ENCODE peak calls at places on chromosomes 6 and 20, in five cellular contexts. N, H, V, R and A are unnamed samples.

GRCh38 chr6:157893238-157893637 is 70.2 kb downstream of the SNX9 start:
- DNase-seq in N (no peak), H (no peak), V (no peak), R (no peak), A (no peak)

GRCh38 chr20:3727333-3728035 is 5.0 kb upstream of the HSPA12B start:
- DNase-seq in N (peak), H (no peak), V (no peak), R (no peak), A (peak)

GRCh38 chr20:33444797-33445560 is 1.4 kb upstream of the SNTA1 start:
- DNase-seq in N (peak), H (no peak), V (no peak), R (peak), A (no peak)

GRCh38 chr6:29758761-29759160 is 35.5 kb downstream of the HLA-F start:
- DNase-seq in N (no peak), H (no peak), V (no peak), R (no peak), A (no peak)

GRCh38 chr20:38829296-38829875 is 23.9 kb downstream of the PPP1R16B start:
- DNase-seq in N (no peak), H (no peak), V (no peak), R (no peak), A (no peak)

GRCh38 chr6:169997930-169998218 is 246.5 kb downstream of the ERMARD start:
- DNase-seq in N (no peak), H (no peak), V (no peak), R (no peak), A (no peak)

GRCh38 chr20:62131560-62132320 is 9.5 kb downstream of the LSM14B start:
- DNase-seq in N (no peak), H (no peak), V (no peak), R (no peak), A (no peak)

GRCh38 chr6:34358389-34358906 is 34.0 kb downstream of the NUDT3 start:
- DNase-seq in N (peak), H (no peak), V (no peak), R (no peak), A (peak)

GRCh38 chr6:125041740-125042459 is 79.7 kb downstream of the RNF217 start:
- DNase-seq in N (peak), H (peak), V (no peak), R (no peak), A (peak)

GRCh38 chr20:38167851-38168760 is 3.0 kb upstream of the TGM2 start:
- DNase-seq in N (peak), H (no peak), V (peak), R (no peak), A (peak)

GRCh38 chr20:19047040-19047950 is 165.1 kb upstream of the SLC24A3 start:
- DNase-seq in N (peak), H (no peak), V (no peak), R (no peak), A (peak)

GRCh38 chr6:122098091-122098769 is 301.2 kb upstream of the HSF2 start:
- DNase-seq in N (no peak), H (no peak), V (no peak), R (no peak), A (no peak)

GRCh38 chr6:4008324-4009047 is 70.5 kb downstream of the FAM217A start:
- DNase-seq in N (peak), H (peak), V (no peak), R (peak), A (peak)

GRCh38 chr6:90284745-90285481 is 11.7 kb downstream of the BACH2 start:
- DNase-seq in N (peak), H (peak), V (no peak), R (peak), A (peak)

GRCh38 chr20:61615806-61616205 is 363.7 kb downstream of the CDH4 start:
- DNase-seq in N (no peak), H (no peak), V (no peak), R (no peak), A (no peak)

GRCh38 chr20:18802012-18802634 is 11.5 kb upstream of the SCP2D1 start:
- DNase-seq in N (no peak), H (no peak), V (no peak), R (no peak), A (no peak)

GRCh38 chr20:35739294-35740163 is 2.5 kb downstream of the RBM39 start:
- DNase-seq in N (peak), H (no peak), V (peak), R (peak), A (peak)

GRCh38 chr6:40295251-40295949 is 291.8 kb downstream of the LRFN2 start:
- DNase-seq in N (no peak), H (no peak), V (no peak), R (no peak), A (peak)

DNA sequence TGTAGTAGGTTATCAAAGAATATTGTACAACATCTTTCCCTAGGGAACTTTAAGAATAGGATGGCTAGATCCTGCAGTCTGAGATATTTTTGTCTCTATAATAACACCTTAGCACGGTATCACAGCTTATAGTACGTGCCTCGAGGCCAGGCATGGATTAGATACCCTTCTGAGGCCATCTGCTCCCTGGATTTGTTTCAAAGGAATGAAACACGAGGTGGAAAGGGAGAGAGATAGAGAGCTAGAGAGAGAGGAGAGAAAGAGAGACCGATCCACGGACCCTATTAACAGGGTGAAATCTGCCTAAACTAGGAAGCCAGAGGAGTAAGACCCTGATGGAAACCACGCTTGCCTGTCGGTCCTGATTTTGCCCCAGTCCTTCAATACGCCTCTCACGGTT is 92.5 kb downstream of the CD83 start:
- DNase-seq in N (no peak), H (no peak), V (no peak), R (no peak), A (no peak)
- H3K9ac ChIP-seq in N (peak), H (peak), V (no peak), R (no peak), A (peak)

DNA sequence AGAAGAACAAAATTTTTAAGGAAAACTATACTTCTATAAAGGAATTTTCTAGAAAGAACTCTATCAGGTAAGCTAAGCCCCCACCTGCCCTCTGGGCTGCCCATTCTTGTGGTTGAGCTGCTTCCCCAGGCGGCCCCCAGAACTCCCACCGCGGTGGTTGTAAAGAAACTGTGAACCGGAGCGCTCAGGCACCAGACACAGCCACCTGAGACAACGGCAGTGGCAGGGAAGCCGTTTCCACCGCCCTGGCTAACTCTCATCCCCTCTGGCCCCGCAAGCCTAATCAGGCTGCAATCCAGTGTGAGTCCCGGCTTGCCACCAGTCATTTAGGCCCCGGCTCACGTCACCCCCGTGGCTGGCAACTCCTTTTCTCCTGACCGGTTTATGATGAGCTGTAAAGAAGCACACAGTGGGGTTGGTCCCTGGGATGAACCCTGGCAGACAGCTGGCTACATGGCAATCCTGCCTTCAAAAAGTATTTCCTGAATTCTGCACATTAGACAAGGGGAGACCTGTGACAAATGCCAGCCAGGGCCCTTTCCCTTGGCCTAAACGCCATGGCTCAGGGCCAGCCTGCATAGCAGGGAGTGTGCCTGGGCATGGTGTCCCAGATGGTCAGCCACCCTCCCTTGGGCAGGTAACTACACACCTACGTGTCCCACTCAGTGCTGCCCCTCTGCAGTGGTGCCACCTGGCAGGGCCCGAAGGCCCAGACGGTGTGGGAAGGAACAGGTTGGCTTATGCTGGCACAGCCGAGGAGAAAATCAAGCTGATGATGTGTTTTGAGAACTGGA is 63.8 kb upstream of the GPR31 start:
- DNase-seq in N (no peak), H (no peak), V (no peak), R (no peak), A (no peak)
- TF ChIP-seq EZH2phosphoT487 in N (no peak), H (no peak), V (no peak), R (no peak), A (no peak)

DNA sequence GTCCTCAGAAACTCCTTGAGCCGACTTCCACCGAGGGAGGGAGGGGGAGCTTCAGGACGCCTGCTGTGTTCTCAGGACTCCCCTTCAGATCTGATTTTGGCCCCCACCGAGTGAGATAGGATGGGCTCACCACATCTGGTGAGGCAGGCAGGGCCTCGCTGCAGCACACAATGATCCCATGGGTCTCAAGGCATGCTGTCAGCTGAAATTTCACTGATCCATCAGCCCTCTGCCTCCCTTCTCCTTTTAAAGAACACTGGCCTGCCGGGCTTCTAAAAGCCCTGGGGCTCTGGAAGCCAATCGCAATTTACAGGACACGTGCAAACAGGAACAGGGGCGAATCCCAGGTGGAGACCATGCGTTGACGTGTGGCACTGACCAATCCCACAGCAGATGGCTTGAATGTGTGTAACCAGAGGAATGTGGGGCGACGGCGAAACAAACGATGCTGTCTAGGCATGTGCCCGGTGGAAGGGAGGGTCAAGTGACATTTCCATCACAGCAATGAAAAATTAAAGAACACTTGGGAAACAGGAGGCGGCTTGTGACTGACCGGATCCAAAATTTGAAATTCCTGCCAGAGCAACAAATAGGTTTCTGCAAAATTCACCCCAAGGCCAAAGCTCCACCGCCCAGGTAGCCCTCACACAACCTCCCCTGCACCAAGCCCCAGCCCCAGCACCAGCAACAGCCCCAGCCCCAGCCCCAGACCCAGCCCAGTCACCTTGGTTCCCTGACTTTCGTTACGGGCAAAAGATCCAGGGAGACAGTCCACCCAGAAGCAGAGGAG is 167.1 kb upstream of the ZNF337 start:
- DNase-seq in N (peak), H (no peak), V (peak), R (no peak), A (peak)
- H3K9ac ChIP-seq in N (peak), H (peak), V (no peak), R (no peak), A (peak)

DNA sequence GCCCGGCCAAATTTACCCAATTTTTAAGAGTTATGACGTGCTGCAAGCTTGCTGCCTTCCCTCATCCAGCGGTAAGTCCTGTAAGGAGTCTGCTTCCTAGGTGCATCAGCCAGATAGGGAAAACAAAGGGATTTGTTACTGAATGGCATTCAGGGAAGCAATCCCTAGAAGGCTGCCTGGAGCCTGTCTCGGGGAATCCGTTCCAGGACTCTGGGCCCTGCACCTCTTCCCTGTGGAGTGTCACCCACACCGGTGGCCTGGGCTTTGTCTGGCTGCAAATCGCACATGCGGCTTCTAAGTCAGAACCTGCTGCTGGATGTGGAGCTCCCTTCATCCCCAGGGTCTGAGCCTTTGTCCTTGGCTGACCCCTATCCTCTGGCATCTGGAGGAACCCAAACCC is 7.0 kb downstream of the MYT1 start:
- DNase-seq in N (no peak), H (no peak), V (no peak), R (no peak), A (no peak)
- TF ChIP-seq EZH2phosphoT487 in N (no peak), H (no peak), V (no peak), R (no peak), A (no peak)

DNA sequence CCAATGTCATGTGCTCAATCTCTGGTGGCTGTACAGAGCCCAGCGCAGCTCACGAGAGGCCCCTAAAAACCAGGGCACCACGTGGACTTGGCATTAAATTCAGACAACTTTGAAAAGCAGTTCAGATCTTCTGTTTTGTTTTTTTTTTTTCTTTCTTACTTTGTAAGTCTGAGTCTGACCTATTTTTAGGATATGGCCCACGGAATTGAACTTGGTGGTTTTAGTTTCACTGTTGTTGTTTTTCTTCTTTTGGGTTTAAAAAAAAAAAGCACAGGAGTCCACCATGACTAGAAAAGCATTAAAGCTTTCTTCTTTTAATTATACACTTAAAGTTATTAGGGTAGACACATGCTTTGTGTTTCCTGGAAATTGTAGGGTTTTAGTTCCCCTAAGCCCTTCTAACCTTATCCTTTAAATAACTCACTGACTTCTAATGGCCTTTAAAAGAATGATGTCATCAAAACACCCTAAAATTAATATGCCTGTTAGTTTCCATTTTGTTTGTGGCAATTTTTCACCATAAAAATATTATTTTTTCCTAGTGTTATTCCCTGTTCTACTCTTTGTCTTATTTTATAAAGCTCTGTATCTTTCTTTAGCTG is 48.5 kb upstream of the CCN2 start:
- DNase-seq in N (no peak), H (no peak), V (no peak), R (peak), A (no peak)
- H3K9ac ChIP-seq in N (no peak), H (no peak), V (no peak), R (peak), A (no peak)

DNA sequence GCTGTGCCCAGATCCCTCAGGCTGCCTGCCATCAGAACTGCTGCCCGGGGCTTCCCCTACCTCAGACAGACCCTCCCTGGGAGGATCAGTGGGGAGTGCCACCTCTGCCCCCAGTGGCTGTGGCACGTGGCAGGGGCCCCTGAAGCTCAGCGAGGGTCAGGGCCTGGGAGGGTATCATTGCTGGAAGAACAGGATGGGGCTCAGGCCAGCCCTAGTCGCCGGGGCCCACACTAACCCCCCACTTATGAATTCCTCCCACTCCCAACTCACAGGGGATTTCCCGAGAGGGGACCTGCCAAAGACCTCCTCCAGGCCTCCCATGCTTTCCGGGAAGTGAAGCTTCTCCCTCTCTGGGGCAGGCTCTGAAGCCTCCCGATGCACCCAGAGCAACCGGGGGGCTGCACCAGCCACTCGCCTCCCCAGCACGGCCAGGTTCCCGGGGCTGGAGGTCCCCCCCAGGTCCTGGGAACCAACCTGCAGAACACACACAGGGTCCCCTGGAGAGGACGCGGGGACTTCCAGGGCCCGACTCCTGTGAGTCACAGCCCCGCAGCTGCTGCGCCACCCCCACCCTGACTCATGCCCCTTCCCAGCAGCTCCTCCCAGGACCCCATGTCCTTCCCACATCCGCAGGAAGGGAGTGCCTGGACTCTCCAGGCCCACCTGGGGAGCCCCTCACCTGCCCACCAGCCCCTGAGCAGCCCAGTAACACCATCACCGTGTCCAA is 2.5 kb downstream of the TNFRSF6B start:
- DNase-seq in N (peak), H (peak), V (no peak), R (no peak), A (peak)
- TF ChIP-seq EZH2phosphoT487 in N (no peak), H (no peak), V (no peak), R (no peak), A (no peak)

GRCh38 chr6:37802810-37803209 is 16.7 kb upstream of the ZFAND3 start:
- DNase-seq in N (no peak), H (no peak), V (no peak), R (no peak), A (no peak)
- H3K9ac ChIP-seq in N (no peak), H (no peak), V (no peak), R (no peak), A (no peak)

GRCh38 chr6:37389857-37390256 is 36.1 kb downstream of the RNF8 start:
- DNase-seq in N (no peak), H (no peak), V (no peak), R (no peak), A (no peak)

GRCh38 chr6:37391100-37391499 is 37.3 kb downstream of the RNF8 start:
- DNase-seq in N (no peak), H (no peak), V (no peak), R (no peak), A (no peak)

GRCh38 chr6:37393530-37393929 is 39.5 kb upstream of the CMTR1 start:
- DNase-seq in N (no peak), H (no peak), V (no peak), R (no peak), A (no peak)

GRCh38 chr6:37382954-37383353 is 29.2 kb downstream of the RNF8 start:
- DNase-seq in N (no peak), H (no peak), V (no peak), R (no peak), A (no peak)

DNA sequence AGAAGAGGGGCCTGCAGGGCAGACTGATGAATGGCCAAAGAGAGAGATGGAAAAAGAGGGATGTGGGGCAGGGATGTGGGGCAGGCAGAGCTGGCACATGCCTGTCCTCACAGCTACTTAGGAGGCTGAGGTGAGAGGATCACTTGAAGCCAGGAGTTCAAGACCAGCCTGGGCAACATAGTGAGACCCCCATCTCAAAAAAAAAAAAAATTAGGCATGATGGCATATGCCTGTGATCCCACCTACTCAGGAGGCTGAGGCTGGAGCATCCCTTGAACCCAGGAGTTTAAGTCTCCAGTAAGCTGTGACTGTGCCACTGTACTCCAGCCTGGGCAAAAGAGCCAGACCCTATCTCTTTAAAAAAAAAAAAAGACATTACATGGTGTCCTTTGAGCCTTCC is 34.8 kb downstream of the RNF8 start:
- DNase-seq in N (no peak), H (no peak), V (no peak), R (no peak), A (no peak)
- TF ChIP-seq EZH2phosphoT487 in N (no peak), H (no peak), V (no peak), R (no peak), A (no peak)